ENCODE peak calls at places on chromosomes 5 and 9, in four cellular contexts. One of them, this sample, is unnamed.

GRCh38 chr5:159409801-159410200 is 79.5 kb upstream of the IL12B start:
- DNase-seq in HCT116: no peak
- DNase-seq in omental fat pad: no peak
- DNase-seq in WTC11: no peak
- DNase-seq in this sample: no peak

GRCh38 chr5:176810084-176810597 is at the start of gene UNC5A:
- DNase-seq in HCT116: peak
- DNase-seq in omental fat pad: no peak
- DNase-seq in WTC11: peak
- DNase-seq in this sample: peak

GRCh38 chr9:98316445-98317133 is 61.1 kb upstream of the TBC1D2 start:
- DNase-seq in HCT116: no peak
- DNase-seq in omental fat pad: no peak
- DNase-seq in WTC11: no peak
- DNase-seq in this sample: no peak

GRCh38 chr9:113650207-113651131 is 186.9 kb downstream of the RGS3 start:
- DNase-seq in HCT116: no peak
- DNase-seq in omental fat pad: no peak
- DNase-seq in WTC11: peak
- DNase-seq in this sample: peak

GRCh38 chr9:12681620-12682019 is 11.6 kb upstream of the TYRP1 start:
- DNase-seq in HCT116: no peak
- DNase-seq in omental fat pad: no peak
- DNase-seq in WTC11: no peak
- DNase-seq in this sample: no peak

GRCh38 chr9:73239868-73240267 is 88.2 kb downstream of the ANXA1 start:
- DNase-seq in HCT116: no peak
- DNase-seq in omental fat pad: no peak
- DNase-seq in WTC11: no peak
- DNase-seq in this sample: no peak

GRCh38 chr5:31106742-31107546 is 86.5 kb upstream of the CDH6 start:
- DNase-seq in HCT116: no peak
- DNase-seq in omental fat pad: no peak
- DNase-seq in WTC11: no peak
- DNase-seq in this sample: no peak

GRCh38 chr9:69118656-69119055 is 55.4 kb upstream of the TJP2 start:
- DNase-seq in HCT116: no peak
- DNase-seq in omental fat pad: no peak
- DNase-seq in WTC11: no peak
- DNase-seq in this sample: no peak

GRCh38 chr5:31377284-31377946 is 154.5 kb downstream of the DROSHA start:
- DNase-seq in HCT116: no peak
- DNase-seq in omental fat pad: no peak
- DNase-seq in WTC11: no peak
- DNase-seq in this sample: no peak

GRCh38 chr5:1380011-1380817 is 35.3 kb upstream of the CLPTM1L start:
- DNase-seq in HCT116: no peak
- DNase-seq in omental fat pad: no peak
- DNase-seq in WTC11: peak
- DNase-seq in this sample: peak

GRCh38 chr9:72954431-72955420 is 1.9 kb upstream of the ALDH1A1 start:
- DNase-seq in HCT116: no peak
- DNase-seq in omental fat pad: no peak
- DNase-seq in WTC11: no peak
- DNase-seq in this sample: no peak

GRCh38 chr5:96384353-96384752 is 48.7 kb downstream of the PCSK1 start:
- DNase-seq in HCT116: peak
- DNase-seq in omental fat pad: no peak
- DNase-seq in WTC11: no peak
- DNase-seq in this sample: no peak

GRCh38 chr5:178068293-178068692 is 45.0 kb upstream of the N4BP3 start:
- DNase-seq in HCT116: no peak
- DNase-seq in omental fat pad: no peak
- DNase-seq in WTC11: no peak
- DNase-seq in this sample: no peak

GRCh38 chr5:139438707-139439012 is 665 bp downstream of the DNAJC18 start:
- DNase-seq in HCT116: no peak
- DNase-seq in omental fat pad: no peak
- DNase-seq in WTC11: no peak
- DNase-seq in this sample: no peak

GRCh38 chr5:143471041-143471509 is 67.6 kb upstream of the NR3C1 start:
- DNase-seq in HCT116: no peak
- DNase-seq in omental fat pad: no peak
- DNase-seq in WTC11: no peak
- DNase-seq in this sample: no peak

GRCh38 chr5:143427122-143427735 is 23.7 kb upstream of the NR3C1 start:
- DNase-seq in HCT116: no peak
- DNase-seq in omental fat pad: no peak
- DNase-seq in WTC11: no peak
- DNase-seq in this sample: no peak

GRCh38 chr9:3398232-3398648 is 127.6 kb downstream of the RFX3 start:
- DNase-seq in HCT116: no peak
- DNase-seq in omental fat pad: no peak
- DNase-seq in WTC11: no peak
- DNase-seq in this sample: no peak

GRCh38 chr5:58842851-58843250 is 260.0 kb downstream of the RAB3C start:
- DNase-seq in HCT116: no peak
- DNase-seq in omental fat pad: no peak
- DNase-seq in WTC11: no peak
- DNase-seq in this sample: no peak

GRCh38 chr9:114000671-114001409 is 77.3 kb downstream of the AMBP start:
- DNase-seq in HCT116: no peak
- DNase-seq in omental fat pad: no peak
- DNase-seq in WTC11: no peak
- DNase-seq in this sample: peak

GRCh38 chr9:105244274-105244995 is at the start of gene SLC44A1:
- DNase-seq in HCT116: peak
- DNase-seq in omental fat pad: peak
- DNase-seq in WTC11: peak
- DNase-seq in this sample: peak

GRCh38 chr5:169567079-169567478 is 16.5 kb upstream of the SPDL1 start:
- DNase-seq in HCT116: no peak
- DNase-seq in omental fat pad: no peak
- DNase-seq in WTC11: peak
- DNase-seq in this sample: peak

GRCh38 chr5:139649082-139649991 is 1.2 kb downstream of the CXXC5 start:
- DNase-seq in HCT116: no peak
- DNase-seq in omental fat pad: no peak
- DNase-seq in WTC11: peak
- DNase-seq in this sample: peak

GRCh38 chr5:32585446-32586250 is at the start of gene SUB1:
- DNase-seq in HCT116: peak
- DNase-seq in omental fat pad: peak
- DNase-seq in WTC11: peak
- DNase-seq in this sample: peak

GRCh38 chr5:56191646-56192045 is 41.5 kb downstream of the ANKRD55 start:
- DNase-seq in HCT116: no peak
- DNase-seq in omental fat pad: no peak
- DNase-seq in WTC11: no peak
- DNase-seq in this sample: no peak

GRCh38 chr5:76376141-76376900 is 26.8 kb upstream of the IQGAP2 start:
- DNase-seq in HCT116: no peak
- DNase-seq in omental fat pad: no peak
- DNase-seq in WTC11: no peak
- DNase-seq in this sample: no peak

GRCh38 chr9:105693435-105694275 is 686 bp upstream of the TMEM38B start:
- DNase-seq in HCT116: no peak
- DNase-seq in omental fat pad: no peak
- DNase-seq in WTC11: no peak
- DNase-seq in this sample: no peak

GRCh38 chr9:8887369-8887768 is 1087.8 kb upstream of the DMAC1 start:
- DNase-seq in HCT116: no peak
- DNase-seq in omental fat pad: no peak
- DNase-seq in WTC11: no peak
- DNase-seq in this sample: no peak

GRCh38 chr9:16821344-16821743 is 49.1 kb downstream of the BNC2 start:
- DNase-seq in HCT116: no peak
- DNase-seq in omental fat pad: no peak
- DNase-seq in WTC11: no peak
- DNase-seq in this sample: no peak

DNA sequence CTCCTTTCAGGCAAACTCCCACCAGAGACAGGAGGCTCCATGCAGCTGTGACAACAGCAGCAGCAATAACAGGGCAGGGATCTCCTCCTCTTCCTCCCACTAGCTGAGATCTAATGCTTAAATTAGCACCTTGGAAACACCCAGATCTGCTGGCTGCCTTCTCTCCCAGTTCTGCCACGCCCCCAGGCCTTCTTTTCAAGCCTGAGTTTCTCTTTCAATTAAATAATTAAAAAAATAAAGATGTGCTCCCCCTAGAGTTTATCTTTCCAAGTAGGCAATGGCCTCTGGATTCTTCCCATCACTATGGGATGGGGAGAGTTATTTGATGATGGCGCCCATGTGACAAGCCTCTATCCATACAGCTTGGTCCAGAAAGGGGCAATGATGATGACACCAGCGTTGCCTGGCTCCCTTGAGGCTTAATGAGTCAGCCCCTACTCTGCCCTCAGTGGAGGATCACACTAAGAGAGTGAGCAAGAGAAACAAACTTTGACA is 3.8 kb downstream of the FAM219A start:
- DNase-seq in HCT116: peak
- DNase-seq in omental fat pad: no peak
- DNase-seq in WTC11: no peak
- DNase-seq in this sample: no peak
- TF ChIP-seq CTCF in HCT116: peak
- TF ChIP-seq CTCF in omental fat pad: no peak
- TF ChIP-seq CTCF in WTC11: no peak
- TF ChIP-seq CTCF in this sample: no peak

GRCh38 chr9:18861599-18862546 is 171.1 kb downstream of the SAXO1 start:
- DNase-seq in HCT116: no peak
- DNase-seq in omental fat pad: no peak
- DNase-seq in WTC11: peak
- DNase-seq in this sample: peak
- TF ChIP-seq CTCF in HCT116: no peak
- TF ChIP-seq CTCF in omental fat pad: no peak
- TF ChIP-seq CTCF in WTC11: no peak
- TF ChIP-seq CTCF in this sample: no peak

GRCh38 chr5:122458278-122458872 is 146.3 kb downstream of the SNCAIP start:
- DNase-seq in HCT116: peak
- DNase-seq in omental fat pad: no peak
- DNase-seq in WTC11: peak
- DNase-seq in this sample: no peak
- TF ChIP-seq CTCF in HCT116: peak
- TF ChIP-seq CTCF in omental fat pad: no peak
- TF ChIP-seq CTCF in WTC11: peak
- TF ChIP-seq CTCF in this sample: peak

GRCh38 chr9:22813520-22813919 is 366.9 kb downstream of the DMRTA1 start:
- DNase-seq in HCT116: no peak
- DNase-seq in omental fat pad: no peak
- DNase-seq in WTC11: no peak
- DNase-seq in this sample: no peak
- TF ChIP-seq CTCF in HCT116: peak
- TF ChIP-seq CTCF in omental fat pad: no peak
- TF ChIP-seq CTCF in WTC11: no peak
- TF ChIP-seq CTCF in this sample: peak